ENCODE peak calls at places on chromosomes 3 and 15, in six cellular contexts. N, G, K, O, F and Z are unnamed samples.

GRCh38 chr15:58182460-58183163 is 44.4 kb downstream of the AQP9 start:
- DNase-seq in G (peak), N (no peak), K (peak), O (no peak), F (peak), Z (peak)

GRCh38 chr15:92393994-92394326 is 279 bp downstream of the ST8SIA2 start:
- DNase-seq in K (no peak), N (no peak), O (no peak), F (no peak), G (no peak), Z (no peak)

GRCh38 chr3:73508330-73508954 is 116.3 kb downstream of the PDZRN3 start:
- DNase-seq in O (no peak), N (no peak), G (peak), F (peak), K (peak), Z (peak)

GRCh38 chr15:31276596-31277298 is 49.9 kb upstream of the KLF13 start:
- DNase-seq in N (no peak), G (no peak), K (no peak), F (no peak), O (peak), Z (no peak)

GRCh38 chr3:105039004-105039403 is 327.7 kb upstream of the ALCAM start:
- DNase-seq in K (no peak), N (no peak), F (no peak), O (no peak), G (no peak), Z (no peak)

GRCh38 chr3:151925876-151926275 is 52.4 kb downstream of the SUCNR1 start:
- DNase-seq in K (peak), N (no peak), F (peak), G (no peak), O (no peak), Z (no peak)

GRCh38 chr15:25175033-25175788 is 220.4 kb downstream of the SNRPN start:
- DNase-seq in N (peak), O (peak), K (no peak), F (no peak), G (no peak), Z (peak)

GRCh38 chr3:39414421-39414907 is 7.9 kb downstream of the RPSA start:
- DNase-seq in K (peak), G (no peak), N (no peak), F (no peak), O (no peak), Z (no peak)

GRCh38 chr15:64634576-64635485 is 140.6 kb downstream of the RBPMS2 start:
- DNase-seq in O (no peak), N (no peak), G (peak), F (no peak), K (no peak), Z (peak)

GRCh38 chr3:115961390-115961789 is 338.1 kb downstream of the GAP43 start:
- DNase-seq in N (no peak), K (no peak), F (no peak), O (no peak), G (no peak), Z (no peak)

GRCh38 chr3:96236499-96236898 is 577.9 kb upstream of the EPHA6 start:
- DNase-seq in N (no peak), K (peak), G (no peak), O (no peak), F (no peak), Z (no peak)

GRCh38 chr3:152365766-152366593 is 97.3 kb downstream of the MBNL1 start:
- DNase-seq in N (no peak), O (no peak), F (no peak), K (peak), G (no peak), Z (no peak)

GRCh38 chr3:171615742-171616141 is 155.5 kb upstream of the TNIK start:
- DNase-seq in N (no peak), G (no peak), F (no peak), K (peak), O (no peak), Z (no peak)

GRCh38 chr3:171616798-171617197 is 156.6 kb upstream of the TNIK start:
- DNase-seq in O (no peak), G (no peak), F (no peak), N (no peak), K (no peak), Z (no peak)

GRCh38 chr3:171615281-171615680 is 155.1 kb upstream of the TNIK start:
- DNase-seq in F (no peak), O (no peak), N (no peak), K (peak), G (no peak), Z (no peak)

DNA sequence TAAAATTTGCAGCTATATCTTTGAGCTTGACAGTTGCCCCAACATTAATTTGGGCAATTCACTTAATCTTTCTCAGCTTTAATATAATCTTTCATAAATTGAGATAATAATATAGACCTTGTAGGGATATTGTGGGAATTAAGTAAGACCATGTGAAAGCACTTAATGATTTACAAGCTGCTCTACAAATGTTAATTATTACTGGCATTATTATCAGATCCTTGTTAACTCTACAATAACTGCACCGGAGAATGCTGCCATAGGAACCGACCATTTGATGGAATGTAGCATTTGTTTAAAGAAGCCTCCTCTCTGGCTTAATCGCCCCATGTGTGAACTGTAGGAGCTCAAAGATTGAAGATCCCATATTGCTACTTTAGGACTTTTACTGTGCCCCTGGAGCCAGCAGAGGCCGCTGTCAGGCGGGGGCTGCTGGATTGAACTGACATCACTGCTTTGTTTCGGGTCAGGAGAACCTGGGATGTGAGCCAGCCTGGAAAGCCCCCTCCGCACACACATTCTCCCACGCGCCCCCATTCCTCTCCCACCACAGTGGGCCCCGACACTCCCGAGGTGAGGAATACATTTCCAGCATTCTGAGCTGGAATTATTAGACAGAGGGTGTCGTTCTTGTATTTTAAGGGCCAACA is 154.2 kb upstream of the TNIK start:
- DNase-seq in O (no peak), N (no peak), K (no peak), G (peak), F (no peak), Z (peak)
- TF ChIP-seq CTCF in O (no peak), N (no peak), K (no peak), G (peak), F (peak), Z (peak)

DNA sequence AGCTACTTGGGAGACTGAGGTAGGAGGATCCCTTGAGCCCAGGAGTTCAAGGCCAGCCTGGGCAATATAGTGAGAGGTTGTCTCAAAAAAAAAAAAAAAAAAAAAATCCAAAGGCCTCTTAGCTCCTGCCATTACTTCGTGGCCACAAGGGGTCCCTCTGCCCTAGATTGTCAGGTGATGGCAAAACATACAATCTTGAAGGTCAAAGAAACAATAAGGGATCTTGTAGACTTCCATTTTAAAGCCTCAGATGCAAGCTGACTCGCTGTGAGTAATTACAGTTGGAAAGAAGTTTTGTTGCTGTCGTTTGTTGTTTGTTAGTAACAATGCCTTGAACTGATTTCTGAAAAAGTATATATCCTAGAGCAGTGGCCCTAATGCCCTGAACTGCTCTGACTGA is 55.9 kb upstream of the PLCL2 start:
- DNase-seq in N (no peak), K (peak), G (peak), O (no peak), F (no peak), Z (peak)
- TF ChIP-seq CTCF in N (no peak), K (no peak), G (peak), O (no peak), F (peak), Z (peak)

DNA sequence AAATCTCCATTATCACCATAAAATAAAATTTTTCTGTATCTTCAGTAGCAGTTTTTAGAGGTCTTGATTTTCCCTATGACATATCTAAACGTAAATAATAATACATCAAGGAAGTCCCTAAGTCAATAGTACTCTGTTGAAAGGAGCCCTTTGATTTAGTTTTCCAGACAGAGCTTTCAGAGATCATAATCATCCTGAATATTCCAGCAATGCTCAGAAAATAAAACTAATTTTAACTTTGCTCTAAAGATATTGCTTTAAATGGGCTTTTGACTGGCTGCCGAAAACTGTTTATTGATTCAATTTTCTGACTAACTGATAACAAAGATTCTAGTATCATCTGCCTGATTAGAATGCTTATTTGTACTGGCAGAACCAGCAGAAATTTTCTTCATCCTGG is 40.7 kb upstream of the ROBO1 start:
- DNase-seq in G (no peak), K (no peak), N (no peak), F (no peak), O (no peak), Z (no peak)
- TF ChIP-seq CTCF in G (no peak), K (no peak), N (no peak), F (no peak), O (no peak), Z (no peak)

DNA sequence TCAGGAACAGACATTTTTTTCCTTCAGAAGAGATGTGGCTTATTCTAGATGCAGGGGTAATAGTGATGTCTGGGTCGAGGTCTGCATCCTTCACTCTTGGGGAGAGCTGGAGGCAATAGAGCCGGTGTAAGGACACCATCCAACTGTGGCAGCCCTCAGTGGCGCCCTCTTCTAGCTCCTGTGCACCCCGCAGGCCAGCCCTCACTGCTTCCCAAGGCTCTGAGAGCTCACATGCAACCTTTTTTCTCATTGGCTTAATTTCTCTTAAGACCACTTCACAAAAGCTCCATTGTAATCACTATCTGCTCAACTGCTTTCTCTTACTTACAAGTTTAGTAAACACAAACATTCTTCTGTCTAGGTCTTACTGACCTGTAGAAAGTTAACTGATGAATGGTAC is 3.9 kb upstream of the VPS8 start:
- DNase-seq in G (peak), O (no peak), K (no peak), N (no peak), F (no peak), Z (peak)
- TF ChIP-seq CTCF in G (peak), O (no peak), K (peak), N (no peak), F (peak), Z (no peak)

DNA sequence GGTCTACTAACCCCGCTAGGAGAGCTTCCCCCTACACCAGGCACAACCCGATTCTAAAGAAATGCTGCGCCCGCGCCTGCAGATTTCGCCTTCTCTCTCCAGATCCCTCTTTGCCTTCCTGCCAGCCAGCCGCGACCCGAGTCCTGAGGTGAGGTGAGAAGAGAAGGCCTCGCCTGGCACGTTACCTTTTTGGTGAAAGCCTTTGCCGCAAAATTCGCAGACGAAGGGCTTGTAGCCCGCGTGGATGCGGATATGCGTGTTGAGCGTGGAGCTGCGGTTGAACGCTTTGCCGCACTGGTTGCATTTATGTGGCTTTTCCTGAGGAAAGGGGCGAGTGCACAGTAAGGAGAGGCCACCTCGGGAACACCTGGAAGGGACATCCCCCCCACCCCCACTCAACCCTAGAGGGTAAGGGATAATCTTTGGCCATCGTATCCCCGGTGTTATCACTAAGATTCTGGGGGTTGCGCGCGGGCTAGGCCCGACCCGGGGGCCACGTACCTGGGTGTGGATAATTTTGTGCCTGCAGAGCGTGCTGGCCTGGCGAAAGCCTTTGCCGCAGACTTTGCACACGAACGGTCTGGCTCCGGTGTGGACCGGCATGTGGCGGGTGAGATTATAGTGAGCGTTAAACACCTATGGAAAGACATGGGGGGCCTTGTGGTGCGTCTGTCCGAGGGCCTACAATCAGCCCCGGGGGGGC is 2.2 kb downstream of the FEZF2 start:
- DNase-seq in N (no peak), F (no peak), O (no peak), G (peak), K (no peak), Z (peak)
- TF ChIP-seq CTCF in N (no peak), F (no peak), O (no peak), G (no peak), K (no peak), Z (no peak)